ENCODE peak calls at places on chromosome 2, in four cellular contexts. A is spleen, R is SK-N-SH, T is right atrium auricular region. G is an unnamed sample.
A peak's percentile ranks its signal among the peaks of the same experiment; 100 is the strongest.

GRCh38 chr2:234730066-234730640 is 221.7 kb upstream of the SH3BP4 start:
- DNase-seq in A (peak; percentile 86), R (no peak), T (no peak), G (no peak)

GRCh38 chr2:181785677-181786344 is 105.5 kb upstream of the NEUROD1 start:
- DNase-seq in R (no peak), T (no peak), A (no peak), G (no peak)

GRCh38 chr2:204673877-204674276 is 128.6 kb downstream of the PARD3B start:
- DNase-seq in T (no peak), R (no peak), A (no peak), G (no peak)

GRCh38 chr2:176752295-176752694 is 460.3 kb upstream of the HNRNPA3 start:
- DNase-seq in R (no peak), A (no peak), T (no peak), G (no peak)

GRCh38 chr2:191049728-191050639 is 36.0 kb upstream of the STAT1 start:
- DNase-seq in R (no peak), A (no peak), T (no peak), G (peak; percentile 16)

GRCh38 chr2:180980943-180981898 is 816 bp downstream of the UBE2E3 start:
- DNase-seq in R (no peak), A (peak; percentile 86), T (no peak), G (no peak)

GRCh38 chr2:170271340-170271739 is 93.4 kb downstream of the MYO3B start:
- DNase-seq in T (no peak), R (no peak), A (no peak), G (no peak)

GRCh38 chr2:155766342-155767115 is 566.0 kb downstream of the NR4A2 start:
- DNase-seq in T (no peak), R (no peak), A (peak; percentile 55), G (no peak)

GRCh38 chr2:164843346-164843841 is 1.8 kb upstream of the COBLL1 start:
- DNase-seq in R (no peak), A (no peak), T (no peak), G (no peak)

GRCh38 chr2:100876231-100876860 is 56.4 kb downstream of the NPAS2 start:
- DNase-seq in A (no peak), T (no peak), R (no peak), G (no peak)

GRCh38 chr2:129499747-129500146 is 479.7 kb upstream of the RAB6C start:
- DNase-seq in A (no peak), T (no peak), R (no peak), G (no peak)

GRCh38 chr2:153870308-153870707 is 1.4 kb upstream of the GALNT13 start:
- DNase-seq in A (no peak), T (no peak), R (peak; percentile 32), G (no peak)

GRCh38 chr2:224400174-224400810 is 1.6 kb downstream of the FAM124B start:
- DNase-seq in R (no peak), A (no peak), T (no peak), G (no peak)

GRCh38 chr2:22880161-22880560 is 504.8 kb upstream of the KLHL29 start:
- DNase-seq in T (no peak), A (no peak), R (no peak), G (no peak)

GRCh38 chr2:120632796-120633646 is 102.6 kb upstream of the GLI2 start:
- DNase-seq in T (no peak), A (peak; percentile 64), R (peak; percentile 33), G (no peak)

GRCh38 chr2:226514895-226515294 is 284.7 kb downstream of the IRS1 start:
- DNase-seq in R (no peak), T (no peak), A (no peak), G (no peak)

GRCh38 chr2:105691942-105692341 is 52.8 kb upstream of the NCK2 start:
- DNase-seq in R (no peak), A (no peak), T (no peak), G (peak; percentile 17)

GRCh38 chr2:151953467-151953866 is 125.2 kb upstream of the ARL5A start:
- DNase-seq in A (no peak), R (no peak), T (no peak), G (no peak)

GRCh38 chr2:181754136-181754535 is 73.8 kb upstream of the NEUROD1 start:
- DNase-seq in A (no peak), T (no peak), R (no peak), G (no peak)

GRCh38 chr2:174340400-174341300 is 5.9 kb downstream of the SP9 start:
- DNase-seq in A (peak; percentile 78), T (no peak), R (peak; percentile 74), G (no peak)

GRCh38 chr2:174342600-174343342 is 8.0 kb downstream of the SP9 start:
- DNase-seq in T (no peak), R (no peak), A (peak; percentile 78), G (no peak)

GRCh38 chr2:174341301-174341994 is 6.7 kb downstream of the SP9 start:
- DNase-seq in R (peak; percentile 90), A (peak; percentile 98), T (peak; percentile 89), G (peak; percentile 30)

GRCh38 chr2:174343343-174343637 is 8.5 kb downstream of the SP9 start:
- DNase-seq in T (no peak), R (no peak), A (no peak), G (no peak)

GRCh38 chr2:174341995-174342571 is 7.3 kb downstream of the SP9 start:
- DNase-seq in T (no peak), A (peak; percentile 80), R (peak; percentile 63), G (no peak)
- H3K4me3 ChIP-seq in T (no peak overlapping the region), A (no peak overlapping the region), R (peak overlapping the region; percentile 24), G (peak overlapping the region; percentile 32)

GRCh38 chr2:25955869-25956535 is 26.3 kb downstream of the KIF3C start:
- DNase-seq in R (no peak), T (no peak), A (no peak), G (no peak)
- TF ChIP-seq CTCF in R (peak; percentile 27), T (peak; percentile 10), A (no peak), G (peak; percentile 8)

GRCh38 chr2:144942516-144943256 is 422.8 kb upstream of the ZEB2 start:
- DNase-seq in T (no peak), A (no peak), R (no peak), G (no peak)
- H3K4me3 ChIP-seq in T (no peak overlapping the region), A (no peak overlapping the region), R (no peak overlapping the region), G (no peak overlapping the region)

GRCh38 chr2:15560404-15560987 is 638 bp downstream of the NBAS start:
- DNase-seq in T (no peak), A (no peak), R (peak; percentile 68), G (no peak)
- TF ChIP-seq CTCF in T (no peak), A (no peak), R (no peak), G (no peak)

DNA sequence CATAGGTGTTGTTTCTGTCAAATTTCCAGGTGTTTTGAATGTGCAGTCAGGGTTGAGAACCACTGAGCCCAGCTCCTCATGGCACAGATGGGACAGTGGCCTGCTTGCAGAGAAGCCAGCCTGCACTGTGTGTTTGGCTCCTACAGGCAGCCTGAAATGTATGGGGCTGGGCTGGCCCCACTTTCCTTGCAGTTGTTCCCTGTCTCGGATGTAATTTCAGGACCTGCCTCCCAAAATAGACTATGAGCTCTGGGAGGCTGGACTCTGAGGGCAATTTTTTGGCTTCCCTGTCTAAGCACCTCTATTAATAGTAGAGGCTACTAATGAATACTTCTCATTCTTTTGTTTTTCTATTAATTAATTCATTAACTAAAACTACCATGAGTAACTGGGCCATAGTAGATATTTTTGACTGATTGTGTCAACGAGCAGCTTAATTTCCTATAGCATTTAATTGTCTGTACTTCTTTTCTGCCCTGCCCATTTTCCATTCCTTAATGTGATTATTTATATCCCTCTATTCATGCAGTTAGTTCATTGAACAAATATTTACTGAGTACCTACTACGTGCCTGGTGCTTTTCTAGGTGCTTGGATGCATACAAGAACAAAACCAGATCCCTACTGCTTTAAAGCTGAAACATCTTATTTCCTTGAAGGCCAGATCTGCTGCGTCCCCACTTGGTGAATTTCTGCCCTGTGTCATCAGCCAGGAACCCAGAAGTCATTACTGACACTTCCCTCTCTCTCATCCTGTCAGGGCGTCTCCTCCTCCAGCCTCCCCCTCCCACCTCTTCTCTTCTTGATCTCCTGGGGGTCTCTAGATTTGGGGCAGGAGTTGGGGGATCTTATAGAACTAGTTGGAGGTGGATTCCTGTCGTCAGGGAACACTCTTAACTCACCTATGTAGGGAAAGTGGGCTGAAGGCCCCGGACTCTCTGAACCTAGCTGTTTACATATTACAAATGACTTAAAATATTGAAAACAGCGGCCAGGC is 16.3 kb downstream of the DYSF start:
- DNase-seq in T (no peak), R (no peak), A (no peak), G (no peak)
- H3K4me3 ChIP-seq in T (no peak overlapping the region), R (no peak overlapping the region), A (peak overlapping the region; percentile 10), G (no peak overlapping the region)

DNA sequence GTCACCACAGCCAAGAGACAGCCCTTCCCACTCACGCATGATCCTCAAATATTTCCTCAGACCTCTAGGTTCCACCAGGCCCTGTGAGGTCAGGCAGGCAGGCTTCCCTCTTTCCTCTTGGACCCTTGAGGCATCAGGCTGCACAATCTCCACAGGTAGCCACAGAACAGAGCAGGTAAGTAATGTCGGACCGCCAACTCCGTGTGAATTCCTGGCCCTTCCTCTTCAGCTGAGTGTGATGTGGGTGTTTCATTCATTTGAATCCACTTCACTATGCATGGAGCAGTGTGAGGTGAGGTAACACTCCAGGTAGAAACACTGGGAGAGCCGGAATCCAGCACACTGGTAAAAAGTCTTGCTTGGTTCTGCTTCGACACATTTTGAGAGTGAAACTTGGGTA is 44.0 kb downstream of the MRPL35 start:
- DNase-seq in R (no peak), T (no peak), A (no peak), G (no peak)
- TF ChIP-seq CTCF in R (no peak), T (no peak), A (no peak), G (no peak)

GRCh38 chr2:136024616-136025015 is 39.2 kb upstream of the DARS1 start:
- DNase-seq in T (no peak), A (no peak), R (no peak), G (no peak)
- H3K4me3 ChIP-seq in T (no peak overlapping the region), A (no peak overlapping the region), R (no peak overlapping the region), G (no peak overlapping the region)

DNA sequence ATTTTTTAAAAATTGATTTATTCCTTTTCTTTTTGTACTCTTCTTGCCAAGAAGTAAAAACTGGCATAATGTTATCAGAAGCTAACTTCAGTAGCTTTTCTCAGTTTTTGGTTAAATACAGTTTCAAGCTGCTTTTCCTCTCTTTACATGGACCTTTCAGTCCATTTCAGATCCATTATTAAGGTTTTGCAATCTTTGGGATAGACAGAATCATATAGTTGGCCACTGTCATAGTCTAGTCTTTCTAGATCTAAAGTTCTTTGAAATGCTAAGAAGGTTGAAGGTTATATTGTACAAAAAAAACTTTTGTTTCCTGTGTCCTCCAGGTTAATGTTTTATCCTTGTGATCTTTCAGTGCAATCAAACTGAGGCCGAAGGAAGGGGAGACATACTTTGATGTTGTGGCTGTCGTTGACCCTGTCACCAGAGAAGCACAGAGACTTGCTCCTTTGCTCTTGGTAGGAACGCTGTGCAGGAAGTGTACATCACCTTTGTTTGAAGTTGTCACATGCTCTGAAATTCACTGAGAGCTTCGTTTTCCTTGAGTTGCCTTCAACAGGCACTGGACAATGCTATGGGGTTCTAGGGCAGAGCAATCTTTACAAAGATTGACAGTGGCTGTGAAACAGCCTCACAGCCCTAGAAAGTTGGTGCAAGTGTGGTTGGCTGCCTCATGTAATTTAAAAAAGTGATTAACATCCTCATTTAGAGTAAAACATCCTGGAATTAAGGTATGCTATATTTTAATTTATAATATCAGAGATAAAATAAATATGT is 79.1 kb downstream of the UGGT1 start:
- DNase-seq in T (no peak), A (no peak), R (no peak), G (no peak)
- TF ChIP-seq CTCF in T (no peak), A (no peak), R (no peak), G (no peak)

GRCh38 chr2:52144588-52144987 is 1112.7 kb upstream of the NRXN1 start:
- DNase-seq in R (no peak), T (no peak), A (no peak), G (no peak)

GRCh38 chr2:52141076-52141475 is 1109.1 kb upstream of the NRXN1 start:
- DNase-seq in R (no peak), A (no peak), T (no peak), G (no peak)

GRCh38 chr2:52145005-52145404 is 1113.1 kb upstream of the NRXN1 start:
- DNase-seq in A (no peak), R (no peak), T (no peak), G (no peak)
- H3K4me3 ChIP-seq in A (no peak overlapping the region), R (no peak overlapping the region), T (no peak overlapping the region), G (no peak overlapping the region)

G was measured in GM12878.